ENCODE peak calls at places on chromosomes 3 and 15, in five cellular contexts. W is brain microvascular endothelial cell, Y is A549, K is thoracic aorta, J is hepatocyte. C is an unnamed sample.

GRCh38 chr15:84606653-84607120 is 5.9 kb downstream of the ZSCAN2 start:
- DNase-seq in W (no peak), Y (no peak), K (no peak), J (peak), C (no peak)

GRCh38 chr3:17407576-17407975 is 334.9 kb downstream of the TBC1D5 start:
- DNase-seq in Y (no peak), J (no peak), K (no peak), W (no peak), C (no peak)

GRCh38 chr3:138976047-138976446 is 29.0 kb downstream of the FOXL2NB start:
- DNase-seq in K (no peak), W (no peak), J (no peak), Y (no peak), C (no peak)

GRCh38 chr15:73873889-73874511 is 636 bp downstream of the TBC1D21 start:
- DNase-seq in J (peak), W (peak), Y (peak), K (no peak), C (peak)

GRCh38 chr3:155424041-155424605 is 130.6 kb upstream of the STRIT1 start:
- DNase-seq in J (no peak), Y (no peak), W (no peak), K (no peak), C (no peak)

GRCh38 chr3:195013411-195013810 is 257.5 kb downstream of the XXYLT1 start:
- DNase-seq in Y (no peak), J (no peak), W (no peak), K (no peak), C (no peak)

GRCh38 chr3:35643391-35643790 is 4.1 kb downstream of the ARPP21 start:
- DNase-seq in J (no peak), K (no peak), W (no peak), Y (no peak), C (no peak)

GRCh38 chr3:128490650-128491070 is 2.3 kb downstream of the GATA2 start:
- DNase-seq in W (no peak), J (no peak), K (no peak), Y (no peak), C (no peak)

GRCh38 chr3:99952306-99952705 is 134.6 kb downstream of the CMSS1 start:
- DNase-seq in J (no peak), Y (no peak), K (no peak), W (peak), C (peak)

GRCh38 chr3:14991818-14992612 is 44.6 kb downstream of the NR2C2 start:
- DNase-seq in J (peak), K (no peak), Y (no peak), W (no peak), C (no peak)

GRCh38 chr3:177602601-177603136 is 405.4 kb upstream of the TBL1XR1 start:
- DNase-seq in K (no peak), W (no peak), J (no peak), Y (no peak), C (no peak)
- H3K4me3 ChIP-seq in K (no peak), W (no peak), J (no peak), Y (no peak), C (no peak)

GRCh38 chr3:51819709-51820406 is 40.8 kb upstream of the IQCF6 start:
- DNase-seq in K (no peak), Y (peak), J (no peak), W (no peak), C (no peak)
- TF ChIP-seq CTCF in K (no peak), Y (no peak), J (no peak), W (peak), C (peak)

GRCh38 chr15:92745845-92746271 is 90.3 kb upstream of the FAM174B start:
- DNase-seq in J (peak), W (no peak), K (no peak), Y (no peak), C (no peak)

GRCh38 chr15:92747047-92747446 is 91.5 kb upstream of the FAM174B start:
- DNase-seq in W (no peak), Y (no peak), K (no peak), J (no peak), C (no peak)

GRCh38 chr15:92753591-92753990 is 98.0 kb upstream of the FAM174B start:
- DNase-seq in K (no peak), J (no peak), Y (no peak), W (no peak), C (no peak)

GRCh38 chr15:92749172-92749571 is 93.6 kb upstream of the FAM174B start:
- DNase-seq in J (no peak), W (no peak), Y (no peak), K (no peak), C (no peak)

DNA sequence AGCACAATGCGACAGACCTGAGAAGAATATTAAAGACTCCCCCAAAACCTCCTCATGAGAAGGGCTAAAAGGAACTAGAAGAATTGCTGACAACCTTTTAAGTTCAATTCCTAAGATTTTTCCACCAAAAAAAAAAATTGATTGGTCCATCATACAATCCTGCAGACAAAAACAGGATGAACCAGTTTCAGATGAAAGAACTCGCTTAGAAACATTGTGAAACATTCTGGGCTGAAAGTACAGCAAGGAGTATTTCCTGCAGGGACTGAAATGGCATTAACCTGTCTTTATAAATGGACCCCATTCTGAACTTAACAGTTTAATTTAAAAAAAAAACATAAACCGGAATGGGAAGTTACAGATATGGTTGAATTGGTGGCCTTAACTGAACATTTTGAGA is 96.0 kb upstream of the FAM174B start:
- DNase-seq in K (no peak), J (peak), W (no peak), Y (no peak), C (no peak)
- H3K4me3 ChIP-seq in K (no peak), J (no peak), W (no peak), Y (no peak), C (no peak)

GRCh38 chr15:83068054-83068453 is 1.0 kb upstream of the BTBD1 start:
- DNase-seq in Y (no peak), J (no peak), K (no peak), W (no peak), C (no peak)

GRCh38 chr15:83067638-83067962 is 548 bp upstream of the BTBD1 start:
- DNase-seq in W (no peak), J (no peak), K (no peak), Y (no peak), C (no peak)

GRCh38 chr15:83066034-83066760 is 855 bp downstream of the BTBD1 start:
- DNase-seq in W (no peak), J (no peak), K (no peak), Y (no peak), C (no peak)

GRCh38 chr15:83065431-83065830 is 1.6 kb downstream of the BTBD1 start:
- DNase-seq in Y (no peak), K (no peak), W (no peak), J (no peak), C (no peak)

DNA sequence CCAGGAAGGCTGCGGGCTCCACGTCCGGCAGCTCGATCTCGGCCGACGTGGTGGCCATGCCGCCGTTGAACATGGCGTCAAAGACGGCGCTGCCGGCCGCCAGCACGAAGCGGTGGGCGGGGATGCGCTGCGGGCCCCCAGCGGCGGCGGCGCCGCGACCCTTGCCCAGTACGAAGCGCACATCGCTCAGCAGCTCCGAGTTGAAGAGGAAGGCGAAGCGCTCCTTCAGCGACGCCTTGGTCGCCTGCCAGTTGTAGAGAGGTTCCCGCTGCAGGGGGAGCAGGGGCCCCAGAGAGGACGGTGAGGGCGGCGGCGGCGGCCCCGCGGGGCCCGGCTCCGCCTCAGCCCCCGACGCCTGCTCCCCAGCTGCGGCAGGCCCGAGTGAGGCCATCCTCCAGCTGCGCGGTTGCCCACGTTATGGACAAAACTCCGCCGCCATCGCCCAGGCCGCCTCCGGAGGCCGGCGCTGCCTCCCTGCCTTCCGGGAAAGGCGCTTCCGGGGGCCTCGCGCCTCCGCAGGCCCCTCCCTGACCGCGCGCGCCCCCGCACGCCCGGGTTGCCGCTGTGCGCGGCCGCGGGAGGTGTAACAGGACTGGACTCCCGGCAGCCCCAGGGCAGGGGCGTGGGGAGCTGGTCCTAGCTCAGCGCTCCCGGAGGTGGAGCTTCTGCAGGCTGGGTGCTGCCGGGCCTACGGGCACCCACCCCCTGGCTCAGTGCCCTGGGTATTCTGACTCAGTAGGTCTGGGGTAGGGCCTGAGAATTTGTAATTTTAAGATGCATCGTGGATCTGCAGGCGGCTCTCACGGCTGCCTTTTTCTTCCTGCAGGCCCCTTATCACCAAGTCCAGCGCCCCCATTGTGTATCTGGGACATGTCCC is at the start of gene BTBD1:
- DNase-seq in W (peak), K (peak), J (peak), Y (peak), C (peak)
- TF ChIP-seq CTCF in W (peak), K (no peak), J (peak), Y (no peak), C (peak)

GRCh38 chr3:134314588-134315285 is 59.5 kb downstream of the AMOTL2 start:
- DNase-seq in J (no peak), K (no peak), Y (no peak), W (no peak), C (no peak)

GRCh38 chr3:134312072-134312872 is 61.6 kb upstream of the RYK start:
- DNase-seq in J (no peak), Y (no peak), W (no peak), K (no peak), C (peak)

GRCh38 chr3:134312873-134313838 is 61.1 kb downstream of the AMOTL2 start:
- DNase-seq in Y (no peak), K (no peak), W (no peak), J (peak), C (peak)

GRCh38 chr3:134315286-134316106 is 58.8 kb downstream of the AMOTL2 start:
- DNase-seq in J (no peak), Y (no peak), W (peak), K (peak), C (peak)

DNA sequence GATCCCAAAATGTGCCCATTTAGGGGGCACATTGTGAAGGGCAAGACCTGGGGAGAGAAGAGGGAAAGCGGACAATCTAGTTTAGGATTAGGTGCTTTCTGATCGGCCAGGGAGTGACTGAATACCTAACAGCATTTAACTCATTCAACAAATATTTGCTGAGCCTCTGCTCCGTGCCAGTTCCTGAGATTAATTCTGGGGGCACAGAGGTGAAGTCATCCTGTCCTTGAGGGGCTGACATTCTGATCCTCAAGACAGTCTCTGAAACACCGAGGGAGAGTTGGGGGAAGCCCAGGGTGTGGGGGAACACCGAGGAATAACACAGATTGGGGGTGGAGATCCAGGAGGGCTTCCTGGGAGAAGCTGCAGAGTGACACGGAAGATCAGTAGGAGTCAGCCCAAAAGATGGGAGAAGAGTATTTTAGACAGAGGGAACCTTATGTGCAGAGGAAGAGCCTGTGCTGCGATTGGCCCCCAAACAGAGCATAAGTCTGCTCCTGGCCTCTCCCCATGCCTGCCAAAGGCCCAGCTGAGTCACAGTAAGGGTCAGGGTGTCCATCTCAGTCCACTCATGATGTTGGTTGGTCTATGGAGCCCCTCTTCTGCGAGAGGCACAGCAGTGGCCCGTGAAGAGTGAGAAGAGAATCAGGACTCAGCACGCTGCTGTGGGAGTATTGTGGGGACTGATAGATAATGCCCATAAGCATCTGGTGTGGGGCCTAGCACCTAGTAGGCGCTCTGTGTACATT is 60.2 kb downstream of the AMOTL2 start:
- DNase-seq in W (no peak), K (no peak), J (no peak), Y (no peak), C (no peak)
- H3K4me3 ChIP-seq in W (peak), K (peak), J (peak), Y (peak), C (peak)

DNA sequence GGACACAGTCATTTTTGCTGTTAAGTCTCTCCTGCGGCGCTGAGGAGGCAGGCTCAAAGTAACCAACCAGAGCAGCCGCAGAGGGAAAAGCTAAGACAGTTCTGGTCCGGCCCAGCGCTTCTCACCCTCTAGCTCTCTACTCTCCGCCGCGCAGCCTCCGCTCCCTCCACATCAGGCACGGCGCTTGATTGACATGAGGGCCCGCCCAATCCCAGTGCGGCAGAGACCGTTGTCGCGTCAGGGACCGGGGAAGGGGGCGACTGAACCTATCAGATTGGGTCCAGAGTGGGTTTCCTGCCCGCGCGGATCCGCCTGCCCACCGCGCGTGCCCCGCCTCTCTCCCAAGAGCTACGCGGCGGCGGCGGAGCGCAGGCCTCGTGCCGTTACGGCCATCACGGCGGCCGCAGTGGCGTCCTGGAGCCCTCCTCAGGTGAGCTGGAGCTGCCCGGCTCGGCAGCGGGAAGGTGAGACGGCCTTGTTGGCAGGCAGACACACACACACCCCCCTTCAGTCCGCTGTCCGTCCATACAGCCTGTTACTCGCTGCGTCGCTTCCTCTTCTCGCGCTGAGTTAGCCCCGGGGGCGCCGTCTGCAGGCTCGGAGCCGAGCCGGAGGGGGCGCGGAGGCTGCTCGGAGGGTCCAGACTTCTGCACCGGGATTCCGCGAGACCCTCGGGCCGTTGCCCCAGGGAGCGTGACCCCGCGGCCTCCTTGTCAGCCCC is at the start of gene NCK1:
- DNase-seq in Y (peak), J (peak), K (peak), W (peak), C (peak)
- TF ChIP-seq CTCF in Y (no peak), J (peak), K (no peak), W (no peak), C (peak)

DNA sequence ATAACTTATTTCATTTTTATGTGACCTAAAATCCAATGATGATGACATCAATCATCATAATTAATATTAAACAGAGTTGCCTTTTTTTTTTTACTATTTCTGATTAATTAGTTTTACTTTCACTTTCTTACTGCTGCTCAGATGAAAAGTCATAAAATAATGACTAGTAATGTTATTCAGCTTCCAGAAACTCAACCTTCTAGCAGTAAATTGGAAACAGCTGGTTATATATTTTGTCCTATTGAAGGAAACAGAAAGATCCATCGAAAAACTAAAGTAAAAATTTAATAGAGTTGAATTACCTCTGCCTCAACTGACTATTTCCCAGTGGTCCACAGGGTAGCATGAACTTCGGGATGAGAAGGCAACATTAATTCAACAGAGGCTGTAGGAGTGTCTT is 107.1 kb upstream of the PTX3 start:
- DNase-seq in K (no peak), J (no peak), W (no peak), Y (no peak), C (peak)
- H3K4me3 ChIP-seq in K (no peak), J (no peak), W (no peak), Y (no peak), C (no peak)

GRCh38 chr3:36709826-36710365 is 54.5 kb downstream of the DCLK3 start:
- DNase-seq in K (no peak), J (no peak), Y (no peak), W (no peak), C (no peak)

GRCh38 chr3:36710606-36711005 is 53.7 kb downstream of the DCLK3 start:
- DNase-seq in Y (no peak), K (no peak), J (no peak), W (no peak), C (no peak)

GRCh38 chr3:36709281-36709680 is 55.1 kb downstream of the DCLK3 start:
- DNase-seq in W (no peak), K (no peak), Y (no peak), J (no peak), C (no peak)

GRCh38 chr3:36705015-36705414 is 59.3 kb downstream of the DCLK3 start:
- DNase-seq in Y (no peak), K (no peak), W (no peak), J (no peak), C (no peak)

GRCh38 chr3:36707623-36708409 is 56.5 kb downstream of the DCLK3 start:
- DNase-seq in J (no peak), Y (peak), K (no peak), W (peak), C (peak)
- TF ChIP-seq CTCF in J (no peak), Y (peak), K (no peak), W (peak), C (peak)

C was measured in astrocyte of the spinal cord.